ENCODE peak calls at places on chromosomes 7 and 10, in six cellular contexts. J is upper lobe of left lung, H is IMR-90, L is ovary, I is spleen, M is gastrocnemius medialis. O is an unnamed sample.

GRCh38 chr7:107262857-107263256 is 94.1 kb downstream of the HBP1 start:
- DNase-seq in J (no peak), H (peak), M (no peak), L (no peak), I (no peak), O (no peak)

GRCh38 chr10:79052311-79053080 is 16.3 kb upstream of the ZMIZ1 start:
- DNase-seq in M (no peak), L (no peak), I (peak), J (no peak), H (no peak), O (no peak)

GRCh38 chr10:104304927-104305326 is 33.3 kb downstream of the ITPRIP start:
- DNase-seq in M (no peak), L (no peak), I (no peak), H (peak), J (no peak), O (no peak)

GRCh38 chr7:80834105-80834410 is 84.8 kb downstream of the SEMA3C start:
- DNase-seq in H (no peak), J (no peak), L (no peak), M (no peak), I (no peak), O (no peak)

GRCh38 chr7:114085592-114086490 is 167.0 kb upstream of the PPP1R3A start:
- DNase-seq in M (peak), I (peak), L (peak), J (peak), H (peak), O (no peak)

GRCh38 chr10:6379015-6379776 is 176.5 kb downstream of the PFKFB3 start:
- DNase-seq in M (no peak), J (no peak), H (no peak), L (no peak), I (no peak), O (no peak)

GRCh38 chr10:34815174-34816066 is at the start of gene PARD3:
- DNase-seq in J (peak), M (peak), I (peak), L (peak), H (peak), O (no peak)

GRCh38 chr10:52961298-52961697 is 188.7 kb upstream of the MBL2 start:
- DNase-seq in L (no peak), M (no peak), I (no peak), H (no peak), J (no peak), O (no peak)

GRCh38 chr10:23094786-23095403 is 484 bp upstream of the MSRB2 start:
- DNase-seq in I (no peak), M (no peak), J (no peak), L (no peak), H (peak), O (no peak)

GRCh38 chr10:25465582-25466372 is 291.0 kb downstream of the GPR158 start:
- DNase-seq in H (no peak), L (no peak), J (no peak), I (no peak), M (no peak), O (no peak)

GRCh38 chr7:11988186-11988585 is 156.2 kb upstream of the THSD7A start:
- DNase-seq in H (no peak), L (no peak), M (no peak), I (no peak), J (no peak), O (no peak)

GRCh38 chr7:73896454-73896853 is 35.5 kb downstream of the TMEM270 start:
- DNase-seq in H (peak), M (peak), J (no peak), L (no peak), I (no peak), O (no peak)

GRCh38 chr7:74482629-74483401 is 29.1 kb downstream of the GTF2IRD1 start:
- DNase-seq in M (peak), L (peak), J (no peak), I (no peak), H (peak), O (no peak)

GRCh38 chr7:150949971-150950491 is 28.1 kb downstream of the KCNH2 start:
- DNase-seq in J (peak), L (peak), I (peak), M (no peak), H (no peak), O (no peak)

GRCh38 chr10:94018107-94018506 is 24.4 kb downstream of the PLCE1 start:
- DNase-seq in M (no peak), L (no peak), H (no peak), I (no peak), J (no peak), O (no peak)

GRCh38 chr10:76649271-76649670 is 988.3 kb downstream of the KCNMA1 start:
- DNase-seq in H (no peak), L (no peak), I (no peak), J (no peak), M (no peak), O (no peak)

GRCh38 chr10:128287099-128287498 is 160.9 kb upstream of the MKI67 start:
- DNase-seq in I (no peak), M (no peak), H (no peak), L (no peak), J (no peak), O (no peak)

GRCh38 chr7:36202347-36202896 is 49.4 kb downstream of the EEPD1 start:
- DNase-seq in M (no peak), I (no peak), J (no peak), H (no peak), L (no peak), O (no peak)

GRCh38 chr7:103809229-103809994 is 180.0 kb downstream of the RELN start:
- DNase-seq in H (no peak), J (no peak), M (no peak), L (no peak), I (no peak), O (no peak)

GRCh38 chr7:117124585-117125220 is 171.4 kb downstream of the ST7 start:
- DNase-seq in H (peak), L (no peak), I (no peak), M (peak), J (no peak), O (peak)

GRCh38 chr10:75845538-75845937 is 414.1 kb downstream of the LRMDA start:
- DNase-seq in M (no peak), I (no peak), H (no peak), J (no peak), L (no peak), O (no peak)

GRCh38 chr7:46015107-46015868 is 94.2 kb upstream of the IGFBP3 start:
- DNase-seq in H (peak), M (peak), J (no peak), L (no peak), I (no peak), O (no peak)

GRCh38 chr7:101333912-101334311 is 12.3 kb upstream of the IFT22 start:
- DNase-seq in H (no peak), M (no peak), J (no peak), I (no peak), L (no peak), O (no peak)

GRCh38 chr7:116290740-116291139 is 80.4 kb downstream of the TES start:
- DNase-seq in J (no peak), H (no peak), L (no peak), I (no peak), M (no peak), O (no peak)

GRCh38 chr10:73628405-73628804 is 12.9 kb downstream of the MYOZ1 start:
- DNase-seq in H (no peak), M (peak), I (no peak), L (no peak), J (no peak), O (no peak)

GRCh38 chr10:80407836-80408197 is 534 bp upstream of the PRXL2A start:
- DNase-seq in J (peak), L (peak), I (peak), H (no peak), M (no peak), O (no peak)

GRCh38 chr10:101818958-101819633 is 852 bp upstream of the OGA start:
- DNase-seq in J (no peak), L (no peak), I (peak), H (no peak), M (peak), O (no peak)

GRCh38 chr10:58967551-58968418 is 208.7 kb upstream of the PHYHIPL start:
- DNase-seq in M (no peak), J (peak), H (no peak), I (no peak), L (no peak), O (no peak)

GRCh38 chr10:124328514-124329220 is 90.1 kb downstream of the OAT start:
- DNase-seq in M (no peak), H (no peak), I (peak), L (no peak), J (no peak), O (no peak)

GRCh38 chr7:134767567-134768168 is 11.8 kb upstream of the CALD1 start:
- DNase-seq in I (no peak), J (no peak), H (no peak), M (no peak), L (no peak), O (no peak)

GRCh38 chr10:22568928-22569327 is 145.4 kb downstream of the PIP4K2A start:
- DNase-seq in M (no peak), I (no peak), J (no peak), H (no peak), L (no peak), O (no peak)

GRCh38 chr10:14750900-14751575 is 23.7 kb downstream of the FAM107B start:
- DNase-seq in H (no peak), L (no peak), M (no peak), I (peak), J (no peak), O (peak)

GRCh38 chr7:90345548-90346319 is 782 bp upstream of the GTPBP10 start:
- DNase-seq in H (peak), J (no peak), M (no peak), I (no peak), L (no peak), O (no peak)

GRCh38 chr7:23873306-23873705 is 163.3 kb downstream of the STK31 start:
- DNase-seq in J (no peak), I (no peak), H (no peak), L (no peak), M (no peak), O (no peak)

GRCh38 chr10:12727832-12728215 is 273.7 kb downstream of the CCDC3 start:
- DNase-seq in H (no peak), L (no peak), M (peak), J (no peak), I (no peak), O (no peak)

DNA sequence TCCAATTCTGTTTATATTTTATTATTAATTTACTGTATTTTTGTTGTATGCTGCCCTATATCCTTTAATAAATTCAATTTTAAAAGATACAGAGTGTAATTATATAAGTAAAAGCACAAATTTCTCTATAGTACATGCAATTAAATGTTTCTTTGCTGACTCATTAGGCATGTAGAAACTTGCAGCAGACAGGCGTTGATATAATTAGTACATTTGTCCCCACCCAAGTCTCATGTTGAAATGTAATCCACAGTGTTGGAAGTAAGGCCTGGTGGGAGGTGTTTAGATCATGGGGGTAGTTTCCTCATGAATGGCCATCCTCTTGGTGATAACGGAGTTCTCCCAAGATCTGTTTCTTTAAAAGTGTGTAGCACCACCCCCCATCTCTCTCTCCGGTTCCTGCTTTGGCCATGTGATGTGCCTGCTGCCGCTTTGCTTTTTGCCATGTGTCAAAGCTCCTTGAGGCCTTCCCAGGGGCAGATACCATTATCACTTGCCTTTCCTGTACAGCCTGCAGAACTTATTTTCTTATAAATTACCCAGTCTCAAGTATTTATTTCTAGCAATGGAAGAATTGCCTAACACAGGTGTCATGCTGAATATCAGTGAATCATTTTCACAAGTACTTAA is 63.7 kb downstream of the TSPAN12 start:
- DNase-seq in L (no peak), M (no peak), I (no peak), J (no peak), H (no peak), O (no peak)
- TF ChIP-seq POLR2A in L (no peak), M (no peak), I (no peak), J (no peak), H (no peak), O (no peak)

GRCh38 chr7:83469491-83469890 is 179.4 kb downstream of the SEMA3E start:
- DNase-seq in I (no peak), L (no peak), H (no peak), J (no peak), M (no peak), O (no peak)

GRCh38 chr7:83472376-83472775 is 176.6 kb downstream of the SEMA3E start:
- DNase-seq in M (no peak), I (no peak), J (no peak), H (no peak), L (no peak), O (no peak)

GRCh38 chr7:83476501-83476900 is 172.4 kb downstream of the SEMA3E start:
- DNase-seq in J (no peak), L (no peak), H (no peak), I (no peak), M (no peak), O (no peak)

GRCh38 chr7:83478601-83479000 is 170.3 kb downstream of the SEMA3E start:
- DNase-seq in M (no peak), J (no peak), L (no peak), H (no peak), I (no peak), O (no peak)

GRCh38 chr7:83475403-83475802 is 173.5 kb downstream of the SEMA3E start:
- DNase-seq in M (no peak), I (no peak), J (no peak), L (no peak), H (no peak), O (no peak)
- TF ChIP-seq CTCF in M (no peak), I (no peak), J (no peak), L (no peak), H (no peak), O (no peak)

GRCh38 chr7:138958026-138958956 is 22.9 kb downstream of the KIAA1549 start:
- DNase-seq in I (no peak), H (peak), M (no peak), L (no peak), J (peak), O (no peak)
- TF ChIP-seq POLR2A in I (no peak), H (no peak), M (no peak), L (no peak), J (no peak), O (no peak)

DNA sequence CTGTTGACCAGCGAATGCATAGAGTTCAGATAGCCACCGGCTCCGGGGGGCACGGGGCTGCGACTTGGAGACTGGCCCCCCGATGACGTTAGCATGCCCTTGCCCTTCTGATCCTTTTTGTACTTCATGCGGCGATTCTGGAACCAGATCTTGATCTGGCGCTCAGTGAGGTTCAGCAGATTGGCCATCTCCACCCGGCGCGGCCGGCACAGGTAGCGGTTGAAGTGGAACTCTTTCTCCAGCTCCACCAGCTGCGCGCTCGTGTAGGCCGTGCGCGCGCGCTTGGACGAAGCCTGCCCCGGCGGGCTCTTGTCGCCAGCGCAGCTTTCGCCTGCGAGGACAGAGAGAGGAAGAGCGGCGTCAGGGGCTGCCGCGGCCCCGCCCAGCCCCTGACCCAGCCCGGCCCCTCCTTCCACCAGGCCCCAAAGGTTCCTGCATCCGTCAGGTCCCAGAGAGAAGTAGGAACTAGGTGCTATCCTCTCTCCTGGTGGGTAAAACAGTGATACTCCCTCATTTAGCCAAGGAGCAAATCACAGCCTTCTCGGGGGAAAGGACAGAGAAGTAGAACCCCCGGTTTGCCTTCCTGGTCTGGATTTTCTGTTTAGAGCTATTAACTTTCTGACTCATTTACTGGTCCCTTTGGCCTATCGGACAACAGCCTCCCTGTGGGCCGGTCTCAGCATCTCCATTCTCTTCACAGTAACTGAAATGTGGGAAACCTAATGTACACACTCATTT is 6.1 kb upstream of the HOXA2 start:
- DNase-seq in I (peak), J (peak), L (no peak), M (no peak), H (peak), O (no peak)
- TF ChIP-seq CTCF in I (no peak), J (no peak), L (no peak), M (no peak), H (no peak), O (no peak)

DNA sequence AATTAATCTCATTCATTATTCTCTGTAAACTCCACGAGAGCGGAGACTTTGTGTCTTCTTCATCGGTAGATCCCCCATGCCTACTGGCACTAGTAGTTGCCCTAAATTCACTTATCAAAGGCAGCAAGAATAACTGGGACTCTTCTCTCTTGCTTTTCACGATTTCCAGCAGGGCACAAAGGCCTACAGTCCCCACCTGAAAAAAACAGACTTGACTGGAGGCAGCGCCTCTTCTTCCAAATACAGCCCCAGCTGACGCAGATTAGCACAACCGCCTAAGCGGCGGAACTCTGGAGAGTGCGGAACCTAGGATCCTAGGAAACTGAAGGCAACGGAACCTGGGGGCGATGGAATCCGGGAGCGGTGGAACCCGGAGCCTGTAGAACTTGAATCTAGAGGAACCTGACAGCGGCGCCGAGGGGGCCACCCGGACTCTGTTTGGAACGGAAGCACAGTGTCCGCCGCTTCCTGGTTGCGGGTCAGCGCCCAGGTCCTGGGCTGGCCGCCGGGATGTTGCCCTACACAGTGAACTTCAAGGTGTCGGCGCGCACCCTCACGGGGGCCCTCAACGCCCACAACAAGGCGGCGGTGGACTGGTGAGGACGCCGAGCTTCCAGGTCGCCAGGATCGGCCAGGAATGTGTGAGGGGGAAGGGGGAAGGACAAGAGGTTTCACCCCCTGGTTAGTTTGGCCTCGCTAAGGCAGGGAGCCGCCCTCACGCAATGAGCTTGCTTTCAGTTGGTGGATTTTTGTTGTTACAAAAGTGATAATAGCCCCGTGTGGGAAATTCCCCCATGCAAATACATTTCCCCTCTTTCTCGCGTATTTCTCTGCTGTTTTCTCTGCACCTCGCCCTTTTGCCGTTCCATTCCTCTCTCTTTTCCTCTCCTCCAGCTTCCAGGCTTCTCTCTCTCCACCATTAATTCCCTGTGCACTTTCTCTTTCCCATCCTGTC is at the start of gene WDR11:
- DNase-seq in M (peak), I (peak), H (peak), J (peak), L (peak), O (peak)
- TF ChIP-seq POLR2A in M (peak), I (peak), H (peak), J (peak), L (peak), O (peak)

DNA sequence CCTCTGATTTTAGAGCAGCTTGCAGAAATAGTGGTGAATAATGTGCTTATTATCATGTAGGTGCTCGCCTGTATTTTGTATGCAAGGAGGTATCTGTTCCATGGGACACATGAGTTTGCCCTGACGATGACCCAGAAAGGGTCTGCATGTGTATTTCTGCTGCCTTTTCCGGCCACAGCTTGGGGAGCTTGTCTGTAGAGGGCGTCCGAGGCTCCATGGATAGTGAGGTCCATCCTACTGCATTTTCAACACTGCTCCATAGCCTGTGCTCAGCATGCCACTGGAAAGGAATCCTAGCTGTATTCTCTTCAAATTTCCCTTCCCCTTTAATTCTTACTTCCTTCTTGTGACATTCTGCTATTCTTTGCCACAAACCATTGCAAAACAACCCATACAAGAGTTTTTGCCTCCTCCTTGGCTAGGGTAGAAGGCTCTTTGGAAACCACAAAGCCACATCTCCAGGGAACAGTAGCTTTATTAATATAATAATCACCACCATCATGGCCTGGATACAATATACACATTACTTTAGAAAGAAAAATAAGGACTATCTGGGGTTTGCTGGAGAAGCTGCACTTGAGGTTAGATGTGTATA is 127.7 kb downstream of the DYNC1I1 start:
- DNase-seq in M (no peak), H (no peak), I (no peak), L (no peak), J (no peak), O (no peak)
- TF ChIP-seq CTCF in M (no peak), H (no peak), I (no peak), L (no peak), J (no peak), O (no peak)

DNA sequence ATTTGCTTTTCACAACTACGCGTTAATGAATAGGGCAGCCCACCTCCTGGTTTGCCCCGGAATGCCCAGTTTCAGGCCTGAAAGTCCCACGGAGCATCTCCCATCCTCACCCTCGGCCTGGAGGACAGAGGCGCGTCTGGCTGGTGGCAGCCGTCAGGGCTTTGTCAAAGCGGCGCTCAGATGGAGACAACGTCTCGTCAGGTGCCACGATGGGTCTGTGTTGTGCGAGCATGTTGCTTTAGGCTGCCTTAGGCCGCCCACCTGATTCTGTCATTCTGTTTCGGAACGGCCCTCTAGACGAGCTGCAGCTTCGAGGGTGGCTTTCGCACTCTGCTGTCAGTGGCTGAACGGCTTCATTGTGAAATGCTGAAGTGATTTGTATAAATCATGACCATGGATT is 39.4 kb upstream of the CFAP46 start:
- DNase-seq in J (peak), M (no peak), H (no peak), L (no peak), I (peak), O (no peak)
- TF ChIP-seq POLR2A in J (no peak), M (no peak), H (no peak), L (no peak), I (no peak), O (no peak)

O was measured in esophagus squamous epithelium.